ENCODE peak calls at places on chromosomes 13 and 19, in six cellular contexts. P, E, T, L, F and Q are unnamed samples.

GRCh38 chr19:6274756-6275155 is 5.0 kb downstream of the MLLT1 start:
- DNase-seq in T (no peak), E (no peak), L (no peak), F (no peak), P (no peak), Q (no peak)

GRCh38 chr19:51473009-51473707 is 5.2 kb upstream of the CEACAM18 start:
- DNase-seq in L (peak; percentile 71), P (peak; percentile 71), F (peak; percentile 49), T (peak; percentile 96), E (peak; percentile 78), Q (peak; percentile 66)

GRCh38 chr13:97249797-97250495 is 27.8 kb downstream of the MBNL2 start:
- DNase-seq in L (no peak), F (peak; percentile 24), E (no peak), T (no peak), P (no peak), Q (no peak)

GRCh38 chr19:47002106-47002766 is 17.4 kb upstream of the NPAS1 start:
- DNase-seq in F (no peak), L (no peak), P (no peak), T (no peak), E (no peak), Q (no peak)

GRCh38 chr13:107138468-107138867 is 570.5 kb upstream of the ARGLU1 start:
- DNase-seq in F (no peak), T (no peak), L (no peak), E (no peak), P (no peak), Q (no peak)

GRCh38 chr13:92510416-92510815 is 716.2 kb upstream of the GPC6 start:
- DNase-seq in E (peak; percentile 58), L (no peak), F (no peak), T (no peak), P (no peak), Q (peak; percentile 42)

GRCh38 chr13:101570410-101570809 is 117.9 kb downstream of the ITGBL1 start:
- DNase-seq in T (no peak), L (no peak), P (no peak), E (no peak), F (no peak), Q (no peak)

GRCh38 chr19:29098863-29099481 is 114.0 kb downstream of the UQCRFS1 start:
- DNase-seq in F (no peak), L (peak; percentile 42), E (no peak), P (no peak), T (no peak), Q (no peak)

GRCh38 chr13:78323848-78324247 is 279.5 kb downstream of the POU4F1 start:
- DNase-seq in P (no peak), T (no peak), L (no peak), E (no peak), F (no peak), Q (no peak)

GRCh38 chr19:34504809-34505291 is 23.3 kb downstream of the WTIP start:
- DNase-seq in P (no peak), F (no peak), L (no peak), T (no peak), E (no peak), Q (no peak)

GRCh38 chr13:35470671-35471465 is 5.6 kb downstream of the MAB21L1 start:
- DNase-seq in T (no peak), F (peak; percentile 55), E (peak; percentile 80), P (no peak), L (peak; percentile 49), Q (peak; percentile 48)

GRCh38 chr13:36420437-36420891 is 11.8 kb upstream of the CCNA1 start:
- DNase-seq in L (peak; percentile 48), E (peak; percentile 83), P (peak; percentile 24), F (peak; percentile 84), T (peak; percentile 71), Q (peak; percentile 71)

GRCh38 chr19:2952953-2953481 is 8.2 kb upstream of the ZNF77 start:
- DNase-seq in F (no peak), L (no peak), P (no peak), T (no peak), E (peak; percentile 61), Q (no peak)